ENCODE peak calls at places on chromosomes 4 and X, in five cellular contexts. N is COR-L47; P is stimulated activated effector memory CD8-positive, alpha-beta T cell treated with anti-CD3 and anti-CD28 coated beads, Interleukin-12 subunit alpha, Interleukin-12 subunit beta, amount 100 ng/mL, for 72 hours; A is neural crest cell; Y is lower leg skin. X is an unnamed sample.

GRCh38 chrX:10620121-10620699 is at the start of gene MID1:
- DNase-seq in N (peak), P (no peak), A (peak), Y (peak), X (peak)

GRCh38 chrX:148069759-148070503 is 88.8 kb downstream of the FMR1NB start:
- DNase-seq in N (no peak), P (no peak), A (no peak), Y (no peak), X (no peak)

GRCh38 chrX:150238656-150239382 is 124.3 kb upstream of the MAMLD1 start:
- DNase-seq in N (no peak), P (no peak), A (no peak), Y (peak), X (no peak)

GRCh38 chr4:142440093-142440492 is 406.0 kb downstream of the INPP4B start:
- DNase-seq in N (no peak), P (no peak), A (no peak), Y (no peak), X (no peak)

GRCh38 chr4:100795581-100795980 is 277.8 kb upstream of the EMCN start:
- DNase-seq in N (no peak), P (no peak), A (no peak), Y (no peak), X (no peak)

GRCh38 chr4:123042095-123042494 is 119.7 kb upstream of the NUDT6 start:
- DNase-seq in N (no peak), P (no peak), A (no peak), Y (no peak), X (no peak)

GRCh38 chr4:6688879-6689505 is 4.7 kb upstream of the S100P start:
- DNase-seq in N (no peak), P (peak), A (peak), Y (peak), X (no peak)

GRCh38 chr4:40055379-40055872 is 1.2 kb upstream of the N4BP2 start:
- DNase-seq in N (no peak), P (peak), A (no peak), Y (no peak), X (no peak)

GRCh38 chr4:101355767-101356702 is 8.7 kb upstream of the PPP3CA start:
- DNase-seq in N (no peak), P (no peak), A (no peak), Y (no peak), X (no peak)

GRCh38 chr4:55512922-55513571 is 33.7 kb downstream of the CLOCK start:
- DNase-seq in N (no peak), P (no peak), A (no peak), Y (no peak), X (no peak)

GRCh38 chrX:102155806-102156179 is at the start of gene BEX5:
- DNase-seq in N (peak), P (no peak), A (peak), Y (peak), X (peak)